ENCODE peak calls at places on chromosomes 12 and 14, in six cellular contexts. V is left ventricle myocardium superior; U is NCI-H774; G is ovary; I is T-helper 1 cell; F is activated T-helper 1 cell treated with anti-CD3 and anti-CD28 coated beads, Interleukin-2, amount 50 U/mL, for 16 hours. O is an unnamed sample.

GRCh38 chr14:25833341-25834121 is 764.3 kb downstream of the NOVA1 start:
- DNase-seq in V (no peak), U (peak), G (peak), I (no peak), F (no peak), O (no peak)

GRCh38 chr12:48349471-48349870 is 1.2 kb downstream of the ZNF641 start:
- DNase-seq in V (peak), U (no peak), G (peak), I (no peak), F (no peak), O (no peak)

GRCh38 chr12:19707948-19708409 is 268.7 kb downstream of the AEBP2 start:
- DNase-seq in V (no peak), U (no peak), G (no peak), I (no peak), F (no peak), O (no peak)

GRCh38 chr14:45038256-45038655 is 45.7 kb upstream of the PRPF39 start:
- DNase-seq in V (no peak), U (no peak), G (no peak), I (no peak), F (no peak), O (no peak)

GRCh38 chr12:92860521-92860920 is 68.6 kb downstream of the EEA1 start:
- DNase-seq in V (no peak), U (no peak), G (no peak), I (no peak), F (no peak), O (no peak)

GRCh38 chr12:75932241-75932640 is 99.3 kb downstream of the PHLDA1 start:
- DNase-seq in V (no peak), U (no peak), G (no peak), I (no peak), F (no peak), O (no peak)

GRCh38 chr12:12985817-12986408 is 14.2 kb downstream of the HEBP1 start:
- DNase-seq in V (no peak), U (no peak), G (no peak), I (no peak), F (no peak), O (peak)

GRCh38 chr12:19915392-19916192 is 452.7 kb upstream of the PDE3A start:
- DNase-seq in V (no peak), U (peak), G (no peak), I (no peak), F (no peak), O (no peak)

GRCh38 chr14:95151561-95151960 is 5.8 kb downstream of the DICER1 start:
- DNase-seq in V (no peak), U (no peak), G (no peak), I (no peak), F (no peak), O (no peak)

GRCh38 chr12:27866382-27867101 is 86.5 kb upstream of the MANSC4 start:
- DNase-seq in V (no peak), U (no peak), G (no peak), I (no peak), F (no peak), O (no peak)

GRCh38 chr12:92436847-92437246 is 265.9 kb upstream of the PLEKHG7 start:
- DNase-seq in V (no peak), U (no peak), G (no peak), I (no peak), F (no peak), O (no peak)

O was measured in activated naive CD4-positive, alpha-beta T cell treated with Interleukin-2 at 50 U/mL for 16 hours.